ENCODE peak calls at places on chromosome 12, in eight cellular contexts. U is pancreas, D is fibroblast of mammary gland, F is foreskin melanocyte, S is hippocampal formation, X is lung microvascular endothelial cell, T is epithelial cell of proximal tubule, E is Right ventricle myocardium superior. Z is an unnamed sample.
A peak's percentile ranks its signal among the peaks of the same experiment; 100 is the strongest.

GRCh38 chr12:89733579-89734201 is 25.1 kb upstream of the ATP2B1 start:
- DNase-seq in F (peak; percentile 68), E (no peak), X (no peak), S (no peak), U (no peak), D (peak; percentile 99), T (no peak), Z (peak; percentile 89)

GRCh38 chr12:14710632-14711324 is 14.4 kb upstream of the GUCY2C start:
- DNase-seq in E (no peak), X (no peak), D (no peak), U (no peak), F (peak; percentile 6), T (no peak), S (no peak), Z (no peak)

GRCh38 chr12:109770861-109771670 is 57.4 kb downstream of the FAM222A start:
- DNase-seq in F (no peak), S (no peak), X (no peak), T (no peak), U (peak; percentile 40), D (no peak), E (no peak), Z (no peak)

GRCh38 chr12:105278043-105278697 is 42.2 kb upstream of the APPL2 start:
- DNase-seq in X (peak; percentile 4), U (no peak), F (no peak), S (no peak), T (no peak), E (no peak), D (peak; percentile 30), Z (no peak)

GRCh38 chr12:14402697-14403096 is 37.2 kb downstream of the ATF7IP start:
- DNase-seq in T (no peak), S (no peak), D (no peak), E (no peak), X (no peak), U (no peak), F (no peak), Z (no peak)

GRCh38 chr12:115835445-115835844 is 442.0 kb downstream of the MED13L start:
- DNase-seq in X (no peak), F (no peak), S (no peak), U (no peak), D (no peak), T (no peak), E (no peak), Z (no peak)

GRCh38 chr12:70719672-70720420 is 82.6 kb upstream of the PTPRB start:
- DNase-seq in F (peak; percentile 4), T (no peak), S (peak; percentile 52), E (peak; percentile 61), U (peak; percentile 61), D (peak; percentile 31), X (peak; percentile 73), Z (peak; percentile 8)

GRCh38 chr12:1573960-1574862 is 20.2 kb downstream of the FBXL14 start:
- DNase-seq in X (peak; percentile 37), U (no peak), T (no peak), F (no peak), D (peak; percentile 43), S (no peak), E (no peak), Z (no peak)

GRCh38 chr12:57219205-57219992 is 2.8 kb downstream of the NXPH4 start:
- DNase-seq in E (no peak), S (no peak), X (no peak), D (no peak), U (no peak), F (no peak), T (no peak), Z (no peak)

GRCh38 chr12:128455849-128456248 is 188.9 kb downstream of the TMEM132C start:
- DNase-seq in F (no peak), D (no peak), S (no peak), U (no peak), T (no peak), X (no peak), E (no peak), Z (no peak)

GRCh38 chr12:100295764-100296555 is 29.0 kb downstream of the SCYL2 start:
- DNase-seq in S (no peak), D (peak; percentile 66), T (no peak), U (no peak), X (peak; percentile 11), F (no peak), E (no peak), Z (peak; percentile 10)

GRCh38 chr12:64672925-64673409 is 62.7 kb downstream of the RASSF3 start:
- DNase-seq in S (no peak), D (peak; percentile 20), U (peak; percentile 69), E (peak; percentile 62), T (no peak), X (peak; percentile 81), F (no peak), Z (no peak)

GRCh38 chr12:82817368-82817767 is 130.7 kb downstream of the TMTC2 start:
- DNase-seq in F (peak; percentile 91), T (peak; percentile 33), D (peak; percentile 37), U (no peak), X (peak; percentile 24), S (no peak), E (no peak), Z (no peak)

GRCh38 chr12:11513288-11513687 is 117.9 kb upstream of the PRB2 start:
- DNase-seq in U (no peak), T (no peak), E (no peak), X (no peak), F (peak; percentile 31), S (no peak), D (peak; percentile 3), Z (no peak)

GRCh38 chr12:95683418-95683817 is 107.1 kb downstream of the NTN4 start:
- DNase-seq in T (no peak), D (no peak), F (no peak), U (no peak), S (no peak), X (no peak), E (no peak), Z (no peak)

GRCh38 chr12:97899956-97900355 is 437.4 kb downstream of the RMST start:
- DNase-seq in D (no peak), U (no peak), F (no peak), T (peak; percentile 32), X (no peak), S (no peak), E (no peak), Z (no peak)

GRCh38 chr12:98385636-98386035 is 129.8 kb upstream of the TMPO start:
- DNase-seq in F (no peak), S (no peak), E (no peak), D (no peak), X (no peak), T (no peak), U (no peak), Z (no peak)

GRCh38 chr12:57078519-57079404 is at the start of gene NEMP1:
- DNase-seq in F (peak; percentile 100), X (peak; percentile 100), U (peak; percentile 78), S (peak; percentile 98), T (peak; percentile 100), D (peak; percentile 100), E (peak; percentile 95), Z (peak; percentile 100)

GRCh38 chr12:105083041-105083440 is 1.2 kb downstream of the ALDH1L2 start:
- DNase-seq in X (no peak), S (no peak), E (no peak), U (no peak), T (no peak), D (peak; percentile 12), F (no peak), Z (no peak)

GRCh38 chr12:108457006-108457733 is 57.9 kb upstream of the FICD start:
- DNase-seq in S (no peak), T (no peak), E (no peak), D (peak; percentile 57), X (peak; percentile 62), U (no peak), F (peak; percentile 22), Z (peak; percentile 9)

GRCh38 chr12:56628671-56629458 is 1.3 kb downstream of the BAZ2A start:
- DNase-seq in F (peak; percentile 52), E (peak; percentile 80), U (peak; percentile 72), S (peak; percentile 61), X (peak; percentile 82), T (no peak), D (peak; percentile 84), Z (peak; percentile 57)

GRCh38 chr12:75823475-75823874 is 208.1 kb downstream of the PHLDA1 start:
- DNase-seq in X (no peak), E (no peak), F (no peak), U (no peak), S (no peak), D (no peak), T (no peak), Z (no peak)

GRCh38 chr12:2650261-2651060 is 144.3 kb upstream of the FKBP4 start:
- DNase-seq in U (no peak), E (no peak), S (no peak), D (no peak), F (no peak), X (no peak), T (no peak), Z (no peak)

GRCh38 chr12:56520025-56520810 is 1.4 kb upstream of the RBMS2 start:
- DNase-seq in D (peak; percentile 26), X (peak; percentile 83), T (no peak), F (no peak), S (no peak), E (no peak), U (no peak), Z (no peak)

GRCh38 chr12:1839464-1839863 is 19.1 kb downstream of the LRTM2 start:
- DNase-seq in E (no peak), U (peak; percentile 30), S (no peak), D (no peak), F (no peak), X (no peak), T (no peak), Z (no peak)

GRCh38 chr12:53820503-53820902 is 68.7 kb upstream of the CISTR start:
- DNase-seq in F (peak; percentile 62), X (no peak), E (no peak), T (no peak), U (no peak), D (peak; percentile 77), S (no peak), Z (peak; percentile 33)

GRCh38 chr12:85688837-85689236 is 147.4 kb downstream of the RASSF9 start:
- DNase-seq in S (no peak), U (no peak), T (no peak), F (no peak), X (peak; percentile 49), E (no peak), D (no peak), Z (no peak)

GRCh38 chr12:43132291-43132690 is 419.7 kb downstream of the ADAMTS20 start:
- DNase-seq in X (no peak), D (peak; percentile 37), S (no peak), F (no peak), U (no peak), T (no peak), E (no peak), Z (no peak)

GRCh38 chr12:100375023-100375737 is 18.3 kb downstream of the SLC17A8 start:
- DNase-seq in S (peak; percentile 70), F (no peak), X (peak; percentile 11), E (peak; percentile 87), D (peak; percentile 68), T (no peak), U (no peak), Z (peak; percentile 24)

GRCh38 chr12:127560041-127560478 is 706.9 kb upstream of the TMEM132C start:
- DNase-seq in U (no peak), F (no peak), T (no peak), X (no peak), S (no peak), D (no peak), E (no peak), Z (no peak)

GRCh38 chr12:3630621-3631271 is 122.2 kb downstream of the CRACR2A start:
- DNase-seq in S (no peak), F (no peak), D (no peak), T (no peak), X (peak; percentile 49), E (no peak), U (no peak), Z (no peak)

GRCh38 chr12:48986720-48987291 is 8.7 kb downstream of the WNT1 start:
- DNase-seq in T (no peak), S (no peak), X (no peak), D (no peak), F (no peak), E (no peak), U (no peak), Z (no peak)

GRCh38 chr12:47808049-47808448 is 11.7 kb downstream of the HDAC7 start:
- DNase-seq in T (no peak), X (peak; percentile 89), U (no peak), F (no peak), E (peak; percentile 78), S (no peak), D (peak; percentile 53), Z (no peak)

GRCh38 chr12:104357431-104357952 is 54.0 kb downstream of the EID3 start:
- DNase-seq in D (peak; percentile 51), T (no peak), E (no peak), X (peak; percentile 31), S (no peak), F (no peak), U (no peak), Z (no peak)

Z was measured in GM04503.